ENCODE peak calls at places on chromosomes 6 and 20, in five cellular contexts. U, X, P, Z and T are unnamed samples.
A peak's percentile ranks its signal among the peaks of the same experiment; 100 is the strongest.

GRCh38 chr6:144134176-144134575 is 16.1 kb upstream of the STX11 start:
- DNase-seq in X (no peak), Z (no peak), U (no peak), P (no peak), T (no peak)

GRCh38 chr20:6828794-6829423 is 61.4 kb downstream of the BMP2 start:
- DNase-seq in U (peak; percentile 63), X (peak; percentile 86), Z (peak; percentile 28), P (peak; percentile 74), T (peak; percentile 30)

GRCh38 chr20:36941403-36941835 is 10.1 kb downstream of the SAMHD1 start:
- DNase-seq in Z (no peak), X (no peak), P (no peak), U (no peak), T (no peak)

GRCh38 chr6:31016659-31017299 is 6.5 kb downstream of the MUC22 start:
- DNase-seq in X (no peak), P (no peak), Z (no peak), U (no peak), T (no peak)

GRCh38 chr20:33896509-33896908 is 85.4 kb downstream of the CHMP4B start:
- DNase-seq in P (no peak), U (no peak), X (no peak), Z (no peak), T (no peak)

GRCh38 chr6:13163161-13163944 is 165.0 kb downstream of the TBC1D7 start:
- DNase-seq in Z (no peak), P (no peak), U (no peak), X (no peak), T (no peak)

GRCh38 chr6:163287626-163288025 is 126.9 kb upstream of the QKI start:
- DNase-seq in P (no peak), U (no peak), X (no peak), Z (no peak), T (no peak)

GRCh38 chr6:134295953-134296553 is 21.9 kb downstream of the SGK1 start:
- DNase-seq in Z (peak; percentile 79), P (peak; percentile 54), U (peak; percentile 92), X (peak; percentile 17), T (no peak)

GRCh38 chr20:22402990-22403859 is 181.1 kb downstream of the FOXA2 start:
- DNase-seq in Z (no peak), X (peak; percentile 36), P (peak; percentile 64), U (peak; percentile 70), T (no peak)

GRCh38 chr6:132491303-132491702 is 21.6 kb downstream of the STX7 start:
- DNase-seq in P (no peak), X (no peak), U (no peak), Z (no peak), T (no peak)

GRCh38 chr6:125798734-125799510 is 8.2 kb downstream of the NCOA7 start:
- DNase-seq in Z (no peak), U (no peak), X (no peak), P (no peak), T (peak; percentile 72)

GRCh38 chr6:158464483-158464882 is 95.4 kb upstream of the TMEM181 start:
- DNase-seq in X (peak; percentile 94), U (no peak), P (no peak), Z (no peak), T (no peak)

GRCh38 chr6:103018426-103018825 is 1624.9 kb downstream of the GRIK2 start:
- DNase-seq in X (no peak), U (no peak), P (no peak), Z (no peak), T (no peak)

GRCh38 chr6:3761989-3762270 is 10.4 kb upstream of the PXDC1 start:
- DNase-seq in X (no peak), Z (no peak), P (no peak), U (no peak), T (no peak)

GRCh38 chr20:8073024-8073832 is 53.7 kb upstream of the TMX4 start:
- DNase-seq in Z (no peak), P (peak; percentile 29), X (peak; percentile 41), U (peak; percentile 10), T (no peak)

GRCh38 chr6:119076966-119077642 is 1.4 kb downstream of the FAM184A start:
- DNase-seq in Z (no peak), P (no peak), U (no peak), X (no peak), T (no peak)

GRCh38 chr6:168133186-168133585 is 54.2 kb upstream of the FRMD1 start:
- DNase-seq in X (no peak), P (no peak), Z (no peak), U (no peak), T (no peak)

GRCh38 chr20:57224641-57225138 is 41.8 kb downstream of the BMP7 start:
- DNase-seq in P (no peak), U (no peak), X (no peak), Z (no peak), T (no peak)

DNA sequence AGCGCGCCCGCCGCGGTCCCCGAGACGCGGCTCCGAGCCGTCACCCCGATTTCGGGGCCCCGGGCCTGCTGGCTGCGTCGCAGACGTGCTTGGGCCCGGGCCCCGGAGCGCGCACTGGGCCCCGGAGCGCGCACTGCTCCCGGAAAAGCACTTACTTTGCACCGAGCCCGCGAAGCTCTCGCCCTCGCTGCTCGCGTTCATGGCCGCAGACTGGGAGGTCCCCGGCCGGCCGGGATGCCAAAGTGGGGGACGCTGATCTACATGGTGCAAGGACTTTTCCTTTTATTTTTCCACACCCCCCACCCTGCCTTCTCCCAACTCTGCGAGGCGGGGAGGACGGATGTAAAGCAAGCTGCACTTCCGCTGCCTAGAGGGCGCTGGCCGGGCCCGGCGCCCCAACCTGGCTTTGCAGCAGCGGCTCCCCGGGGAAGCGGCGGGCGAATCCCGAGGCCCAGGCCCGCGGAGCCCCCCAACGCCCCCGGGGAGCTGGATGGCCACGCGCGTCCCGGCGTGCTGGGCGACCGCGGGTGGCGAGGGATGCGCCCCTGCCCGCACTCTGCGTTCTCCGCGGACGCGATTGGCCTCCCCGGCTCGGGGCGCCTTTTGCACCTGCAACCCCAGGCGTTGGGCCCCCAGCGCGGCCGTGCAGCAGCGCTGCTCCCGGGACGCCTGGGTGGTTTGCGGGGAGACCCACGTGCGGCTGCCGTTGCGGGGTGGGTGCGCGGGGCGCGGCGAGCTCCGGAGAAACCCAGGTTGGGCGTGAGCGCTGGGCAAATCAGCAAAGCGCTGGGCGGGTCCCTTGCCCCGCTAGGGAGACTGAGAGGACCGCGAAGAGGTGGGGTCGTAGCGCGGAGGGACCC is at the start of gene ZFP64:
- DNase-seq in P (peak; percentile 83), Z (peak; percentile 72), U (peak; percentile 88), X (peak; percentile 82), T (no peak)
- TF ChIP-seq JUNB in P (no peak), Z (no peak), U (no peak), X (no peak), T (no peak)

DNA sequence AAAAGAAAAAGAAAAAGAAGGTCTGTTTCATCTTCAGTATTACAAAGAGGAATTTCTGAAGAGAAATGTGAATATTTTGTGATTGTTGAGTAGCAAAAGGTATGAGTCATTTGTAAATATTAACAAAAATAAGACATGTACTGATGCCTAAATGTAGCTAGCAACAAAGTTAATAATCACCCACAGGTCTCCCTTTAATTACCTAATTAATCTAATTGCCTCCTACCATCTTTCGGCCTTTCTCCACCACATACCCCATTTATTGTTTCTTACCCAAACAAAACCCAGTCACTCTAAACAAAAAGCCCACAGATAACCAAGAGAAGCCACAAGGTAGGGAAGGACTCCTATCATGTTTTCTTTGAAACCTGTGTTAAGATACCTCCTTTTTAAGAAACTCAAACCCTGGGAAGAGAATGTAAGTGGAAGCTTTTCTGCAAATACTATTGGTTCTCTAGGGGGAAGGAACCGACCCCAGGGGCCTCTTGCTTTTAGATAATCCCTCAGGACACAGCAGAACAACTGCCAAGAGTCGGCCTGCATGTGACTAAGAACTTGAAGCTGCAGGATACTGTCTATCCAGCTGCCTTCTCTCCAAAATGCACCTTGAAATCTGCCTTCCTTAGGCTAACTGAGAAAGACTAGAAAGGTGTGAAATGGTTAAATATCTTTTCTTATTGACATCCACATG is 16.1 kb upstream of the STK38 start:
- DNase-seq in U (no peak), Z (no peak), P (no peak), X (no peak), T (no peak)
- TF ChIP-seq JUNB in U (no peak), Z (no peak), P (no peak), X (no peak), T (no peak)

GRCh38 chr6:156383059-156383458 is 394.1 kb upstream of the ARID1B start:
- DNase-seq in X (no peak), U (no peak), Z (no peak), P (no peak), T (no peak)

GRCh38 chr6:156378853-156379252 is 398.3 kb upstream of the ARID1B start:
- DNase-seq in Z (no peak), P (no peak), U (no peak), X (peak; percentile 17), T (no peak)

GRCh38 chr6:156379946-156380707 is 397.1 kb upstream of the ARID1B start:
- DNase-seq in X (no peak), P (no peak), Z (no peak), U (no peak), T (no peak)

DNA sequence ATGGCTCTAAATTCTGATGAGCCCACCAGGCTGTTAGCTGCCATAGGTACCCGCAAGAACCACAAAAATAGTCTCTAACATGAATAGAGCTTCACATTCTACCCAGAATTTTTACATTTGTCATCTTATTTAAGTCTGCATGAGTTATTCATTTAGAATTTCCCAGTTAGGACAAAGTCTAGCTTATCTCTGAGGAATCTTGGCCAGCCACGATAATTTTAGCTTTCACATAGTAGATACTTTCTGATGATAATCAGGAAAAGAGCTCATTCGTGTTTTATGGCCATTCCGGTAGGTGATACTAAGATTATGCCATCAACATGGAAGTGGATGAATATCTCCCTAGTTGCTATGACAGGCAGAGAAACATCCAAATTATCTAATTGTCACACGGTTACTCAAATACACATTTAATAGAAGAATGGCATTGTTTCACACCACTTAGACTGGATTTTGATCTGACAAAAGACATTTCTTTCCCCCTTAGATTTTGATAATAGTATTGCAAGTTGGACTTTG is 397.7 kb upstream of the ARID1B start:
- DNase-seq in X (no peak), P (no peak), U (no peak), Z (no peak), T (no peak)
- TF ChIP-seq JUNB in X (no peak), P (no peak), U (no peak), Z (no peak), T (no peak)

DNA sequence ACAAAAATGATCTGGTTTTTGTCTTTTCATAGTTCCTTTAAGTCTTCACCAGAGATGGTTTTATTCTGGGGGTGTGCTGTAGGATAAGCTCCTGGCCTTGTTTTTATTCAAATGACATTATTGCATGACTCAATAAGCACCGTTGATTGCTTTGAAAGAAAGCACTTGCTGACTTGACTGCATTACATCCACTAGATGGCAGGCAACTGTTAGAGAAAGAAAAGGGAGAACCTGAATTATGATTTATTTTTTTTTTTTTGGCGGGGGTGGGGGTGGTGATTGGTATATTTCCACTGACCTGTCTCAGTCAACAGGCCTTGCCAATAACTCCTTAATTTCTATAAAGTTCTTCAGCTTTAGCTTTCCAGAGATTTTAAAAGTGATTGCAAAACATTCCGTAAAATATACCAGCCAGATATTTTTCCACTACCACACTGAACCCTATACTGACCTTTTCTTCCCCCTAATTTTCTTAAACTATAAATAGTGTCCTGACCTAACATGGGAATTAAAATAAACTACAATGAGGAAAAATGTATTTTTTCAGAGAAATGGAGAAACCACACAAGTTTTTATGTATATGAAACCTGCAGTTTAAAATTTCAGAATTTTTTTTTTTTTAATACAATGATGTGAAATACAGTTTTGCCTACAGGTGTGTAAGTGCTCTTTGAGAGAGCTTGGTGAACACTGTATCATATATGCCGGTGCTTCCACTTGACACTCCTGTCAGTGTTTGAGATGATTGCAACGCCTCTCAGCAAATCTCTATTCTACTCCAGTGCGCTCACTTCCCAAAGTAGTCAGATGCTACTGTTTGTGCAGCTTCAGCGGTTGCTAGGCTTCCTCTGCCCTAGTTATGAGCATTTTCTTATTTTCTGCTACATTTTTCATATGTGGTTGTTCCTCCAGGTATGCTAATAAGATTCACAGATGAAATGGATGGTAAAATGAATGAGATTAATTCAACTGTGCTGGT is 274.3 kb downstream of the CD109 start:
- DNase-seq in Z (peak; percentile 12), P (peak; percentile 52), X (peak; percentile 80), U (peak; percentile 40), T (no peak)
- TF ChIP-seq JUNB in Z (no peak), P (no peak), X (no peak), U (no peak), T (no peak)